ENCODE peak calls at places on chromosomes 6 and 20, in seven cellular contexts. One of them, this sample, is unnamed. For H3K9me3 and H3K4me1, the result is how much of the 10 kb centered on the place peaks cover.

GRCh38 chr6:105258816-105259215 is 79.0 kb upstream of the POPDC3 start:
- DNase-seq in kidney: no peak
- DNase-seq in Panc1: no peak
- DNase-seq in uterus: no peak
- DNase-seq in IMR-90: no peak
- DNase-seq in fibroblast of lung: peak
- DNase-seq in astrocyte: peak
- DNase-seq in this sample: no peak

GRCh38 chr6:112906737-112907136 is 559.6 kb downstream of the RFPL4B start:
- DNase-seq in kidney: no peak
- DNase-seq in fibroblast of lung: peak
- DNase-seq in uterus: no peak
- DNase-seq in astrocyte: peak
- DNase-seq in IMR-90: peak
- DNase-seq in Panc1: no peak
- DNase-seq in this sample: no peak

GRCh38 chr6:121549741-121550140 is 114.3 kb downstream of the GJA1 start:
- DNase-seq in uterus: no peak
- DNase-seq in astrocyte: peak
- DNase-seq in fibroblast of lung: peak
- DNase-seq in kidney: no peak
- DNase-seq in Panc1: no peak
- DNase-seq in IMR-90: peak
- DNase-seq in this sample: no peak

GRCh38 chr6:44339763-44340625 is 2.5 kb upstream of the SPATS1 start:
- DNase-seq in IMR-90: peak
- DNase-seq in astrocyte: peak
- DNase-seq in Panc1: peak
- DNase-seq in fibroblast of lung: peak
- DNase-seq in kidney: no peak
- DNase-seq in uterus: no peak
- DNase-seq in this sample: no peak

GRCh38 chr6:106730672-106731071 is 101.3 kb downstream of the QRSL1 start:
- DNase-seq in kidney: no peak
- DNase-seq in uterus: no peak
- DNase-seq in Panc1: no peak
- DNase-seq in astrocyte: no peak
- DNase-seq in IMR-90: no peak
- DNase-seq in fibroblast of lung: no peak
- DNase-seq in this sample: no peak

GRCh38 chr6:133854633-133855598 is 34.0 kb upstream of the TCF21 start:
- DNase-seq in IMR-90: no peak
- DNase-seq in fibroblast of lung: no peak
- DNase-seq in Panc1: no peak
- DNase-seq in astrocyte: no peak
- DNase-seq in uterus: no peak
- DNase-seq in kidney: peak
- DNase-seq in this sample: no peak

GRCh38 chr6:75116946-75117345 is 88.9 kb downstream of the COL12A1 start:
- DNase-seq in Panc1: no peak
- DNase-seq in fibroblast of lung: peak
- DNase-seq in IMR-90: peak
- DNase-seq in uterus: no peak
- DNase-seq in astrocyte: peak
- DNase-seq in kidney: no peak
- DNase-seq in this sample: no peak

GRCh38 chr6:163579111-163579879 is 164.8 kb downstream of the QKI start:
- DNase-seq in kidney: peak
- DNase-seq in fibroblast of lung: peak
- DNase-seq in Panc1: no peak
- DNase-seq in IMR-90: no peak
- DNase-seq in uterus: no peak
- DNase-seq in astrocyte: peak
- DNase-seq in this sample: no peak

GRCh38 chr20:37590938-37591490 is 63.3 kb upstream of the BLCAP start:
- DNase-seq in astrocyte: no peak
- DNase-seq in kidney: no peak
- DNase-seq in fibroblast of lung: no peak
- DNase-seq in IMR-90: no peak
- DNase-seq in Panc1: no peak
- DNase-seq in uterus: no peak
- DNase-seq in this sample: no peak

GRCh38 chr6:167683028-167683862 is 143.5 kb upstream of the AFDN start:
- DNase-seq in IMR-90: peak
- DNase-seq in kidney: peak
- DNase-seq in fibroblast of lung: peak
- DNase-seq in astrocyte: peak
- DNase-seq in uterus: peak
- DNase-seq in Panc1: peak
- DNase-seq in this sample: no peak

GRCh38 chr20:2387180-2387577 is 6.5 kb downstream of the TGM6 start:
- DNase-seq in astrocyte: no peak
- DNase-seq in Panc1: no peak
- DNase-seq in kidney: no peak
- DNase-seq in fibroblast of lung: peak
- DNase-seq in uterus: no peak
- DNase-seq in IMR-90: peak
- DNase-seq in this sample: peak

GRCh38 chr6:52984247-52984646 is 10.8 kb downstream of the GSTA4 start:
- DNase-seq in fibroblast of lung: peak
- DNase-seq in kidney: no peak
- DNase-seq in Panc1: no peak
- DNase-seq in astrocyte: peak
- DNase-seq in uterus: no peak
- DNase-seq in IMR-90: no peak
- DNase-seq in this sample: no peak

GRCh38 chr6:99588618-99589289 is 17.9 kb upstream of the PRDM13 start:
- DNase-seq in Panc1: peak
- DNase-seq in uterus: peak
- DNase-seq in astrocyte: peak
- DNase-seq in IMR-90: peak
- DNase-seq in fibroblast of lung: peak
- DNase-seq in kidney: peak
- DNase-seq in this sample: peak

GRCh38 chr20:13507646-13508045 is 131.1 kb downstream of the TASP1 start:
- DNase-seq in Panc1: no peak
- DNase-seq in IMR-90: no peak
- DNase-seq in uterus: no peak
- DNase-seq in astrocyte: no peak
- DNase-seq in kidney: no peak
- DNase-seq in fibroblast of lung: no peak
- DNase-seq in this sample: no peak

GRCh38 chr6:6587696-6588063 is 840 bp upstream of the LY86 start:
- DNase-seq in astrocyte: no peak
- DNase-seq in Panc1: no peak
- DNase-seq in fibroblast of lung: no peak
- DNase-seq in IMR-90: no peak
- DNase-seq in kidney: no peak
- DNase-seq in uterus: no peak
- DNase-seq in this sample: no peak

GRCh38 chr6:8170245-8170644 is 67.9 kb upstream of the EEF1E1 start:
- DNase-seq in fibroblast of lung: no peak
- DNase-seq in kidney: no peak
- DNase-seq in astrocyte: no peak
- DNase-seq in uterus: no peak
- DNase-seq in IMR-90: no peak
- DNase-seq in Panc1: no peak
- DNase-seq in this sample: peak

GRCh38 chr20:26214991-26215390 is 518.3 kb upstream of the ZNF337 start:
- DNase-seq in fibroblast of lung: no peak
- DNase-seq in Panc1: no peak
- DNase-seq in astrocyte: no peak
- DNase-seq in kidney: no peak
- DNase-seq in IMR-90: peak
- DNase-seq in uterus: no peak
- DNase-seq in this sample: no peak

GRCh38 chr6:125759184-125759902 is 9.9 kb downstream of the HEY2 start:
- DNase-seq in IMR-90: no peak
- DNase-seq in kidney: peak
- DNase-seq in uterus: no peak
- DNase-seq in astrocyte: no peak
- DNase-seq in fibroblast of lung: no peak
- DNase-seq in Panc1: no peak
- DNase-seq in this sample: no peak

GRCh38 chr20:46047821-46048220 is 18.8 kb downstream of the SLC12A5 start:
- DNase-seq in astrocyte: no peak
- DNase-seq in kidney: no peak
- DNase-seq in IMR-90: no peak
- DNase-seq in Panc1: no peak
- DNase-seq in fibroblast of lung: no peak
- DNase-seq in uterus: no peak
- DNase-seq in this sample: no peak

GRCh38 chr6:3202999-3203696 is 24.3 kb downstream of the TUBB2B start:
- DNase-seq in astrocyte: peak
- DNase-seq in uterus: no peak
- DNase-seq in kidney: no peak
- DNase-seq in IMR-90: peak
- DNase-seq in Panc1: no peak
- DNase-seq in fibroblast of lung: peak
- DNase-seq in this sample: no peak

GRCh38 chr6:36150283-36150682 is 20.0 kb downstream of the MAPK13 start:
- DNase-seq in IMR-90: no peak
- DNase-seq in uterus: no peak
- DNase-seq in fibroblast of lung: no peak
- DNase-seq in astrocyte: no peak
- DNase-seq in Panc1: no peak
- DNase-seq in kidney: no peak
- DNase-seq in this sample: no peak

GRCh38 chr20:16005612-16006493 is 567.4 kb downstream of the KIF16B start:
- DNase-seq in Panc1: no peak
- DNase-seq in kidney: no peak
- DNase-seq in astrocyte: no peak
- DNase-seq in IMR-90: no peak
- DNase-seq in uterus: no peak
- DNase-seq in fibroblast of lung: no peak
- DNase-seq in this sample: no peak

GRCh38 chr20:16007164-16007563 is 566.1 kb downstream of the KIF16B start:
- DNase-seq in Panc1: no peak
- DNase-seq in kidney: no peak
- DNase-seq in IMR-90: no peak
- DNase-seq in uterus: no peak
- DNase-seq in fibroblast of lung: no peak
- DNase-seq in astrocyte: no peak
- DNase-seq in this sample: no peak

GRCh38 chr20:16003310-16003709 is 569.9 kb downstream of the KIF16B start:
- DNase-seq in fibroblast of lung: no peak
- DNase-seq in kidney: no peak
- DNase-seq in uterus: no peak
- DNase-seq in Panc1: no peak
- DNase-seq in IMR-90: no peak
- DNase-seq in astrocyte: no peak
- DNase-seq in this sample: no peak

GRCh38 chr20:16001286-16001685 is 572.0 kb downstream of the KIF16B start:
- DNase-seq in uterus: no peak
- DNase-seq in astrocyte: no peak
- DNase-seq in kidney: no peak
- DNase-seq in fibroblast of lung: peak
- DNase-seq in IMR-90: no peak
- DNase-seq in Panc1: no peak
- DNase-seq in this sample: no peak

GRCh38 chr20:16004108-16004854 is 569.0 kb downstream of the KIF16B start:
- DNase-seq in astrocyte: no peak
- DNase-seq in fibroblast of lung: no peak
- DNase-seq in Panc1: no peak
- DNase-seq in uterus: no peak
- DNase-seq in IMR-90: no peak
- DNase-seq in kidney: no peak
- DNase-seq in this sample: no peak
- H3K9me3 ChIP-seq in astrocyte: under half
- H3K9me3 ChIP-seq in fibroblast of lung: under half
- H3K9me3 ChIP-seq in Panc1: under half
- H3K9me3 ChIP-seq in uterus: under half
- H3K9me3 ChIP-seq in IMR-90: under half
- H3K9me3 ChIP-seq in kidney: under half
- H3K9me3 ChIP-seq in this sample: under half

DNA sequence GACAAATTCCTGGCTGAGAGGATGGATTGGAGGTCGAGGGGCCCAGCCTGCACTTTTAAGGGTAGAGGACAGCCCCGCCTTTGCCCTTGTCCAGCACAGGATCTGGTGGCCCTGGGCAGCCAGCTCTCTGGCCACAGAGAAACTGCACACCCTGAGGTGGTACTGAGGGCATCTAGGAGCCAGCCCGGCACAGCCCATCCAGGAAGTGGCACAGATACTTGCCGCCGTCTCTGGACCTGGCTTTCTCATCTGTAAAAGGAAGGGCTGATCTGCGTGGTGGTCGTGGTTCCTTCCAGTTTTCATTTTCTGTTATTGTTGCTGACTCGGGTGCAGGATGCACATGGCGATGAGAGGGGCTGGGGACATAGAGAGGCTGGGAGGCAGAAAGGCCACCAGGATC is 16.0 kb upstream of the SLC22A7 start:
- DNase-seq in uterus: no peak
- DNase-seq in astrocyte: no peak
- DNase-seq in Panc1: no peak
- DNase-seq in kidney: no peak
- DNase-seq in fibroblast of lung: no peak
- DNase-seq in IMR-90: no peak
- DNase-seq in this sample: no peak
- H3K4me1 ChIP-seq in uterus: under half
- H3K4me1 ChIP-seq in astrocyte: under half
- H3K4me1 ChIP-seq in Panc1: under half
- H3K4me1 ChIP-seq in kidney: under half
- H3K4me1 ChIP-seq in fibroblast of lung: under half
- H3K4me1 ChIP-seq in IMR-90: under half
- H3K4me1 ChIP-seq in this sample: under half

GRCh38 chr20:5831539-5832237 is 81.5 kb downstream of the SHLD1 start:
- DNase-seq in Panc1: no peak
- DNase-seq in uterus: no peak
- DNase-seq in IMR-90: no peak
- DNase-seq in kidney: no peak
- DNase-seq in fibroblast of lung: no peak
- DNase-seq in astrocyte: no peak
- DNase-seq in this sample: no peak

GRCh38 chr20:5835234-5835845 is 85.1 kb downstream of the SHLD1 start:
- DNase-seq in IMR-90: peak
- DNase-seq in kidney: no peak
- DNase-seq in fibroblast of lung: peak
- DNase-seq in Panc1: no peak
- DNase-seq in astrocyte: peak
- DNase-seq in uterus: no peak
- DNase-seq in this sample: no peak

GRCh38 chr20:5833309-5833941 is 83.2 kb downstream of the SHLD1 start:
- DNase-seq in astrocyte: no peak
- DNase-seq in IMR-90: no peak
- DNase-seq in fibroblast of lung: no peak
- DNase-seq in Panc1: no peak
- DNase-seq in uterus: no peak
- DNase-seq in kidney: no peak
- DNase-seq in this sample: no peak

GRCh38 chr20:5834436-5835005 is 84.3 kb downstream of the SHLD1 start:
- DNase-seq in fibroblast of lung: no peak
- DNase-seq in IMR-90: no peak
- DNase-seq in Panc1: no peak
- DNase-seq in uterus: no peak
- DNase-seq in kidney: no peak
- DNase-seq in astrocyte: no peak
- DNase-seq in this sample: no peak

GRCh38 chr20:5835870-5836269 is 85.7 kb downstream of the SHLD1 start:
- DNase-seq in IMR-90: peak
- DNase-seq in Panc1: no peak
- DNase-seq in kidney: no peak
- DNase-seq in astrocyte: peak
- DNase-seq in uterus: no peak
- DNase-seq in fibroblast of lung: peak
- DNase-seq in this sample: no peak
- H3K27ac ChIP-seq in IMR-90: no peak
- H3K27ac ChIP-seq in Panc1: no peak
- H3K27ac ChIP-seq in kidney: no peak
- H3K27ac ChIP-seq in astrocyte: no peak
- H3K27ac ChIP-seq in uterus: no peak
- H3K27ac ChIP-seq in fibroblast of lung: peak
- H3K27ac ChIP-seq in this sample: no peak

GRCh38 chr6:131451330-131452195 is 121.5 kb upstream of the ARG1 start:
- DNase-seq in fibroblast of lung: peak
- DNase-seq in Panc1: no peak
- DNase-seq in IMR-90: no peak
- DNase-seq in astrocyte: no peak
- DNase-seq in uterus: no peak
- DNase-seq in kidney: no peak
- DNase-seq in this sample: peak
- H3K9me3 ChIP-seq in fibroblast of lung: under half
- H3K9me3 ChIP-seq in Panc1: under half
- H3K9me3 ChIP-seq in IMR-90: under half
- H3K9me3 ChIP-seq in astrocyte: under half
- H3K9me3 ChIP-seq in uterus: under half
- H3K9me3 ChIP-seq in kidney: under half
- H3K9me3 ChIP-seq in this sample: under half